ENCODE peak calls at places on chromosomes 11 and 22, in eight cellular contexts. One of them, this sample, is unnamed.

GRCh38 chr11:85086511-85087284 is 540.4 kb downstream of the DLG2 start:
- DNase-seq in activated CD4-positive, alpha-beta T cell treated with anti-CD3 and anti-CD28 coated beads, Interleukin-2, amount 50 U/mL, for 24 hours: no peak
- DNase-seq in H7: no peak
- DNase-seq in occipital lobe: no peak
- DNase-seq in T-helper 2 cell: no peak
- DNase-seq in ACHN: no peak
- DNase-seq in activated naive CD4-positive, alpha-beta T cell: no peak
- DNase-seq in stimulated activated CD4-positive, alpha-beta T cell treated with anti-CD3 and anti-CD28 coated beads, Interleukin-2, amount 100 ng/mL, for 24 hours: no peak
- DNase-seq in this sample: no peak

GRCh38 chr11:1759151-1759850 is 4.4 kb downstream of the CTSD start:
- DNase-seq in activated CD4-positive, alpha-beta T cell treated with anti-CD3 and anti-CD28 coated beads, Interleukin-2, amount 50 U/mL, for 24 hours: no peak
- DNase-seq in H7: peak; percentile 49
- DNase-seq in occipital lobe: no peak
- DNase-seq in T-helper 2 cell: no peak
- DNase-seq in ACHN: no peak
- DNase-seq in activated naive CD4-positive, alpha-beta T cell: no peak
- DNase-seq in stimulated activated CD4-positive, alpha-beta T cell treated with anti-CD3 and anti-CD28 coated beads, Interleukin-2, amount 100 ng/mL, for 24 hours: no peak
- DNase-seq in this sample: no peak

GRCh38 chr22:17113600-17113999 is 7.6 kb downstream of the TMEM121B start:
- DNase-seq in activated CD4-positive, alpha-beta T cell treated with anti-CD3 and anti-CD28 coated beads, Interleukin-2, amount 50 U/mL, for 24 hours: no peak
- DNase-seq in H7: peak; percentile 27
- DNase-seq in occipital lobe: no peak
- DNase-seq in T-helper 2 cell: no peak
- DNase-seq in ACHN: no peak
- DNase-seq in activated naive CD4-positive, alpha-beta T cell: no peak
- DNase-seq in stimulated activated CD4-positive, alpha-beta T cell treated with anti-CD3 and anti-CD28 coated beads, Interleukin-2, amount 100 ng/mL, for 24 hours: no peak
- DNase-seq in this sample: no peak

GRCh38 chr11:17839973-17840611 is 105.5 kb downstream of the KCNC1 start:
- DNase-seq in activated CD4-positive, alpha-beta T cell treated with anti-CD3 and anti-CD28 coated beads, Interleukin-2, amount 50 U/mL, for 24 hours: no peak
- DNase-seq in H7: no peak
- DNase-seq in occipital lobe: no peak
- DNase-seq in T-helper 2 cell: peak; percentile 18
- DNase-seq in ACHN: no peak
- DNase-seq in activated naive CD4-positive, alpha-beta T cell: no peak
- DNase-seq in stimulated activated CD4-positive, alpha-beta T cell treated with anti-CD3 and anti-CD28 coated beads, Interleukin-2, amount 100 ng/mL, for 24 hours: no peak
- DNase-seq in this sample: no peak

GRCh38 chr11:134376150-134376921 is 35.7 kb downstream of the B3GAT1 start:
- DNase-seq in activated CD4-positive, alpha-beta T cell treated with anti-CD3 and anti-CD28 coated beads, Interleukin-2, amount 50 U/mL, for 24 hours: no peak
- DNase-seq in H7: peak; percentile 83
- DNase-seq in occipital lobe: no peak
- DNase-seq in T-helper 2 cell: no peak
- DNase-seq in ACHN: no peak
- DNase-seq in activated naive CD4-positive, alpha-beta T cell: no peak
- DNase-seq in stimulated activated CD4-positive, alpha-beta T cell treated with anti-CD3 and anti-CD28 coated beads, Interleukin-2, amount 100 ng/mL, for 24 hours: no peak
- DNase-seq in this sample: no peak

GRCh38 chr22:46881373-46882118 is 119.1 kb downstream of the TBC1D22A start:
- DNase-seq in activated CD4-positive, alpha-beta T cell treated with anti-CD3 and anti-CD28 coated beads, Interleukin-2, amount 50 U/mL, for 24 hours: no peak
- DNase-seq in H7: no peak
- DNase-seq in occipital lobe: no peak
- DNase-seq in T-helper 2 cell: no peak
- DNase-seq in ACHN: peak; percentile 31
- DNase-seq in activated naive CD4-positive, alpha-beta T cell: no peak
- DNase-seq in stimulated activated CD4-positive, alpha-beta T cell treated with anti-CD3 and anti-CD28 coated beads, Interleukin-2, amount 100 ng/mL, for 24 hours: peak; percentile 6
- DNase-seq in this sample: no peak

GRCh38 chr11:17716807-17717206 is 2.6 kb upstream of the MYOD1 start:
- DNase-seq in activated CD4-positive, alpha-beta T cell treated with anti-CD3 and anti-CD28 coated beads, Interleukin-2, amount 50 U/mL, for 24 hours: no peak
- DNase-seq in H7: no peak
- DNase-seq in occipital lobe: no peak
- DNase-seq in T-helper 2 cell: no peak
- DNase-seq in ACHN: no peak
- DNase-seq in activated naive CD4-positive, alpha-beta T cell: no peak
- DNase-seq in stimulated activated CD4-positive, alpha-beta T cell treated with anti-CD3 and anti-CD28 coated beads, Interleukin-2, amount 100 ng/mL, for 24 hours: no peak
- DNase-seq in this sample: no peak

GRCh38 chr11:61113209-61113608 is 10.9 kb downstream of the CD5 start:
- DNase-seq in activated CD4-positive, alpha-beta T cell treated with anti-CD3 and anti-CD28 coated beads, Interleukin-2, amount 50 U/mL, for 24 hours: no peak
- DNase-seq in H7: no peak
- DNase-seq in occipital lobe: no peak
- DNase-seq in T-helper 2 cell: no peak
- DNase-seq in ACHN: no peak
- DNase-seq in activated naive CD4-positive, alpha-beta T cell: no peak
- DNase-seq in stimulated activated CD4-positive, alpha-beta T cell treated with anti-CD3 and anti-CD28 coated beads, Interleukin-2, amount 100 ng/mL, for 24 hours: no peak
- DNase-seq in this sample: no peak

GRCh38 chr22:26604368-26604767 is 13.5 kb downstream of the CRYBB1 start:
- DNase-seq in activated CD4-positive, alpha-beta T cell treated with anti-CD3 and anti-CD28 coated beads, Interleukin-2, amount 50 U/mL, for 24 hours: no peak
- DNase-seq in H7: no peak
- DNase-seq in occipital lobe: no peak
- DNase-seq in T-helper 2 cell: no peak
- DNase-seq in ACHN: no peak
- DNase-seq in activated naive CD4-positive, alpha-beta T cell: no peak
- DNase-seq in stimulated activated CD4-positive, alpha-beta T cell treated with anti-CD3 and anti-CD28 coated beads, Interleukin-2, amount 100 ng/mL, for 24 hours: no peak
- DNase-seq in this sample: no peak

GRCh38 chr22:39090426-39091064 is 6.5 kb upstream of the APOBEC3H start:
- DNase-seq in activated CD4-positive, alpha-beta T cell treated with anti-CD3 and anti-CD28 coated beads, Interleukin-2, amount 50 U/mL, for 24 hours: peak; percentile 49
- DNase-seq in H7: peak; percentile 37
- DNase-seq in occipital lobe: no peak
- DNase-seq in T-helper 2 cell: peak; percentile 99
- DNase-seq in ACHN: no peak
- DNase-seq in activated naive CD4-positive, alpha-beta T cell: peak; percentile 69
- DNase-seq in stimulated activated CD4-positive, alpha-beta T cell treated with anti-CD3 and anti-CD28 coated beads, Interleukin-2, amount 100 ng/mL, for 24 hours: peak; percentile 73
- DNase-seq in this sample: no peak

GRCh38 chr11:81979444-81979843 is 754.2 kb downstream of the FAM181B start:
- DNase-seq in activated CD4-positive, alpha-beta T cell treated with anti-CD3 and anti-CD28 coated beads, Interleukin-2, amount 50 U/mL, for 24 hours: no peak
- DNase-seq in H7: no peak
- DNase-seq in occipital lobe: no peak
- DNase-seq in T-helper 2 cell: no peak
- DNase-seq in ACHN: no peak
- DNase-seq in activated naive CD4-positive, alpha-beta T cell: no peak
- DNase-seq in stimulated activated CD4-positive, alpha-beta T cell treated with anti-CD3 and anti-CD28 coated beads, Interleukin-2, amount 100 ng/mL, for 24 hours: no peak
- DNase-seq in this sample: no peak

GRCh38 chr22:33793464-33793863 is 126.8 kb downstream of the LARGE1 start:
- DNase-seq in activated CD4-positive, alpha-beta T cell treated with anti-CD3 and anti-CD28 coated beads, Interleukin-2, amount 50 U/mL, for 24 hours: no peak
- DNase-seq in H7: no peak
- DNase-seq in occipital lobe: peak; percentile 4
- DNase-seq in T-helper 2 cell: no peak
- DNase-seq in ACHN: no peak
- DNase-seq in activated naive CD4-positive, alpha-beta T cell: no peak
- DNase-seq in stimulated activated CD4-positive, alpha-beta T cell treated with anti-CD3 and anti-CD28 coated beads, Interleukin-2, amount 100 ng/mL, for 24 hours: no peak
- DNase-seq in this sample: no peak

GRCh38 chr22:21673534-21674321 is 7.9 kb downstream of the PPIL2 start:
- DNase-seq in activated CD4-positive, alpha-beta T cell treated with anti-CD3 and anti-CD28 coated beads, Interleukin-2, amount 50 U/mL, for 24 hours: no peak
- DNase-seq in H7: no peak
- DNase-seq in occipital lobe: no peak
- DNase-seq in T-helper 2 cell: no peak
- DNase-seq in ACHN: no peak
- DNase-seq in activated naive CD4-positive, alpha-beta T cell: no peak
- DNase-seq in stimulated activated CD4-positive, alpha-beta T cell treated with anti-CD3 and anti-CD28 coated beads, Interleukin-2, amount 100 ng/mL, for 24 hours: no peak
- DNase-seq in this sample: no peak

GRCh38 chr11:65419773-65420481 is 2.7 kb upstream of the NEAT1 start:
- DNase-seq in activated CD4-positive, alpha-beta T cell treated with anti-CD3 and anti-CD28 coated beads, Interleukin-2, amount 50 U/mL, for 24 hours: no peak
- DNase-seq in H7: peak; percentile 78
- DNase-seq in occipital lobe: peak; percentile 79
- DNase-seq in T-helper 2 cell: peak; percentile 89
- DNase-seq in ACHN: peak; percentile 82
- DNase-seq in activated naive CD4-positive, alpha-beta T cell: peak; percentile 14
- DNase-seq in stimulated activated CD4-positive, alpha-beta T cell treated with anti-CD3 and anti-CD28 coated beads, Interleukin-2, amount 100 ng/mL, for 24 hours: peak; percentile 75
- DNase-seq in this sample: peak; percentile 69

GRCh38 chr22:28398987-28399386 is 280.7 kb downstream of the TTC28 start:
- DNase-seq in activated CD4-positive, alpha-beta T cell treated with anti-CD3 and anti-CD28 coated beads, Interleukin-2, amount 50 U/mL, for 24 hours: no peak
- DNase-seq in H7: no peak
- DNase-seq in occipital lobe: no peak
- DNase-seq in T-helper 2 cell: no peak
- DNase-seq in ACHN: no peak
- DNase-seq in activated naive CD4-positive, alpha-beta T cell: no peak
- DNase-seq in stimulated activated CD4-positive, alpha-beta T cell treated with anti-CD3 and anti-CD28 coated beads, Interleukin-2, amount 100 ng/mL, for 24 hours: no peak
- DNase-seq in this sample: no peak

GRCh38 chr11:116374085-116374484 is 398.7 kb downstream of the BUD13 start:
- DNase-seq in activated CD4-positive, alpha-beta T cell treated with anti-CD3 and anti-CD28 coated beads, Interleukin-2, amount 50 U/mL, for 24 hours: no peak
- DNase-seq in H7: no peak
- DNase-seq in occipital lobe: no peak
- DNase-seq in T-helper 2 cell: no peak
- DNase-seq in ACHN: no peak
- DNase-seq in activated naive CD4-positive, alpha-beta T cell: no peak
- DNase-seq in stimulated activated CD4-positive, alpha-beta T cell treated with anti-CD3 and anti-CD28 coated beads, Interleukin-2, amount 100 ng/mL, for 24 hours: no peak
- DNase-seq in this sample: no peak

GRCh38 chr11:46918087-46918751 is at the start of gene LRP4:
- DNase-seq in activated CD4-positive, alpha-beta T cell treated with anti-CD3 and anti-CD28 coated beads, Interleukin-2, amount 50 U/mL, for 24 hours: no peak
- DNase-seq in H7: peak; percentile 97
- DNase-seq in occipital lobe: no peak
- DNase-seq in T-helper 2 cell: peak; percentile 23
- DNase-seq in ACHN: peak; percentile 46
- DNase-seq in activated naive CD4-positive, alpha-beta T cell: no peak
- DNase-seq in stimulated activated CD4-positive, alpha-beta T cell treated with anti-CD3 and anti-CD28 coated beads, Interleukin-2, amount 100 ng/mL, for 24 hours: peak; percentile 61
- DNase-seq in this sample: no peak

GRCh38 chr22:35717572-35717971 is at the start of gene APOL5:
- DNase-seq in activated CD4-positive, alpha-beta T cell treated with anti-CD3 and anti-CD28 coated beads, Interleukin-2, amount 50 U/mL, for 24 hours: no peak
- DNase-seq in H7: no peak
- DNase-seq in occipital lobe: no peak
- DNase-seq in T-helper 2 cell: no peak
- DNase-seq in ACHN: no peak
- DNase-seq in activated naive CD4-positive, alpha-beta T cell: no peak
- DNase-seq in stimulated activated CD4-positive, alpha-beta T cell treated with anti-CD3 and anti-CD28 coated beads, Interleukin-2, amount 100 ng/mL, for 24 hours: no peak
- DNase-seq in this sample: no peak

GRCh38 chr11:3217751-3218482 is 696 bp downstream of the MRGPRG start:
- DNase-seq in activated CD4-positive, alpha-beta T cell treated with anti-CD3 and anti-CD28 coated beads, Interleukin-2, amount 50 U/mL, for 24 hours: no peak
- DNase-seq in H7: peak; percentile 63
- DNase-seq in occipital lobe: no peak
- DNase-seq in T-helper 2 cell: no peak
- DNase-seq in ACHN: no peak
- DNase-seq in activated naive CD4-positive, alpha-beta T cell: no peak
- DNase-seq in stimulated activated CD4-positive, alpha-beta T cell treated with anti-CD3 and anti-CD28 coated beads, Interleukin-2, amount 100 ng/mL, for 24 hours: no peak
- DNase-seq in this sample: no peak

GRCh38 chr11:45816614-45817013 is 11.7 kb downstream of the SLC35C1 start:
- DNase-seq in activated CD4-positive, alpha-beta T cell treated with anti-CD3 and anti-CD28 coated beads, Interleukin-2, amount 50 U/mL, for 24 hours: no peak
- DNase-seq in H7: peak; percentile 87
- DNase-seq in occipital lobe: no peak
- DNase-seq in T-helper 2 cell: no peak
- DNase-seq in ACHN: no peak
- DNase-seq in activated naive CD4-positive, alpha-beta T cell: no peak
- DNase-seq in stimulated activated CD4-positive, alpha-beta T cell treated with anti-CD3 and anti-CD28 coated beads, Interleukin-2, amount 100 ng/mL, for 24 hours: no peak
- DNase-seq in this sample: no peak

GRCh38 chr11:73306069-73306468 is 2.0 kb upstream of the ARHGEF17 start:
- DNase-seq in activated CD4-positive, alpha-beta T cell treated with anti-CD3 and anti-CD28 coated beads, Interleukin-2, amount 50 U/mL, for 24 hours: no peak
- DNase-seq in H7: peak; percentile 67
- DNase-seq in occipital lobe: no peak
- DNase-seq in T-helper 2 cell: no peak
- DNase-seq in ACHN: no peak
- DNase-seq in activated naive CD4-positive, alpha-beta T cell: no peak
- DNase-seq in stimulated activated CD4-positive, alpha-beta T cell treated with anti-CD3 and anti-CD28 coated beads, Interleukin-2, amount 100 ng/mL, for 24 hours: no peak
- DNase-seq in this sample: no peak

GRCh38 chr11:116697011-116697410 is 75.8 kb downstream of the BUD13 start:
- DNase-seq in activated CD4-positive, alpha-beta T cell treated with anti-CD3 and anti-CD28 coated beads, Interleukin-2, amount 50 U/mL, for 24 hours: no peak
- DNase-seq in H7: no peak
- DNase-seq in occipital lobe: no peak
- DNase-seq in T-helper 2 cell: no peak
- DNase-seq in ACHN: no peak
- DNase-seq in activated naive CD4-positive, alpha-beta T cell: no peak
- DNase-seq in stimulated activated CD4-positive, alpha-beta T cell treated with anti-CD3 and anti-CD28 coated beads, Interleukin-2, amount 100 ng/mL, for 24 hours: no peak
- DNase-seq in this sample: no peak

GRCh38 chr11:128345316-128345715 is 242.0 kb downstream of the ETS1 start:
- DNase-seq in activated CD4-positive, alpha-beta T cell treated with anti-CD3 and anti-CD28 coated beads, Interleukin-2, amount 50 U/mL, for 24 hours: no peak
- DNase-seq in H7: no peak
- DNase-seq in occipital lobe: no peak
- DNase-seq in T-helper 2 cell: peak; percentile 82
- DNase-seq in ACHN: no peak
- DNase-seq in activated naive CD4-positive, alpha-beta T cell: no peak
- DNase-seq in stimulated activated CD4-positive, alpha-beta T cell treated with anti-CD3 and anti-CD28 coated beads, Interleukin-2, amount 100 ng/mL, for 24 hours: no peak
- DNase-seq in this sample: no peak

GRCh38 chr11:69801513-69802335 is 17.5 kb downstream of the FGF3 start:
- DNase-seq in activated CD4-positive, alpha-beta T cell treated with anti-CD3 and anti-CD28 coated beads, Interleukin-2, amount 50 U/mL, for 24 hours: peak; percentile 20
- DNase-seq in H7: peak; percentile 94
- DNase-seq in occipital lobe: no peak
- DNase-seq in T-helper 2 cell: no peak
- DNase-seq in ACHN: peak; percentile 9
- DNase-seq in activated naive CD4-positive, alpha-beta T cell: no peak
- DNase-seq in stimulated activated CD4-positive, alpha-beta T cell treated with anti-CD3 and anti-CD28 coated beads, Interleukin-2, amount 100 ng/mL, for 24 hours: peak; percentile 48
- DNase-seq in this sample: no peak

GRCh38 chr11:96014234-96014633 is 90.3 kb upstream of the MTMR2 start:
- DNase-seq in activated CD4-positive, alpha-beta T cell treated with anti-CD3 and anti-CD28 coated beads, Interleukin-2, amount 50 U/mL, for 24 hours: peak; percentile 40
- DNase-seq in H7: peak; percentile 13
- DNase-seq in occipital lobe: no peak
- DNase-seq in T-helper 2 cell: peak; percentile 86
- DNase-seq in ACHN: peak; percentile 40
- DNase-seq in activated naive CD4-positive, alpha-beta T cell: no peak
- DNase-seq in stimulated activated CD4-positive, alpha-beta T cell treated with anti-CD3 and anti-CD28 coated beads, Interleukin-2, amount 100 ng/mL, for 24 hours: peak; percentile 27
- DNase-seq in this sample: no peak

GRCh38 chr22:25766418-25766817 is 24.4 kb downstream of the MYO18B start:
- DNase-seq in activated CD4-positive, alpha-beta T cell treated with anti-CD3 and anti-CD28 coated beads, Interleukin-2, amount 50 U/mL, for 24 hours: no peak
- DNase-seq in H7: no peak
- DNase-seq in occipital lobe: no peak
- DNase-seq in T-helper 2 cell: no peak
- DNase-seq in ACHN: no peak
- DNase-seq in activated naive CD4-positive, alpha-beta T cell: no peak
- DNase-seq in stimulated activated CD4-positive, alpha-beta T cell treated with anti-CD3 and anti-CD28 coated beads, Interleukin-2, amount 100 ng/mL, for 24 hours: no peak
- DNase-seq in this sample: no peak

GRCh38 chr11:133072858-133073582 is 459.3 kb downstream of the OPCML start:
- DNase-seq in activated CD4-positive, alpha-beta T cell treated with anti-CD3 and anti-CD28 coated beads, Interleukin-2, amount 50 U/mL, for 24 hours: no peak
- DNase-seq in H7: no peak
- DNase-seq in occipital lobe: no peak
- DNase-seq in T-helper 2 cell: no peak
- DNase-seq in ACHN: no peak
- DNase-seq in activated naive CD4-positive, alpha-beta T cell: no peak
- DNase-seq in stimulated activated CD4-positive, alpha-beta T cell treated with anti-CD3 and anti-CD28 coated beads, Interleukin-2, amount 100 ng/mL, for 24 hours: no peak
- DNase-seq in this sample: no peak

GRCh38 chr11:77195071-77195705 is 67.1 kb downstream of the MYO7A start:
- DNase-seq in activated CD4-positive, alpha-beta T cell treated with anti-CD3 and anti-CD28 coated beads, Interleukin-2, amount 50 U/mL, for 24 hours: no peak
- DNase-seq in H7: no peak
- DNase-seq in occipital lobe: no peak
- DNase-seq in T-helper 2 cell: no peak
- DNase-seq in ACHN: no peak
- DNase-seq in activated naive CD4-positive, alpha-beta T cell: no peak
- DNase-seq in stimulated activated CD4-positive, alpha-beta T cell treated with anti-CD3 and anti-CD28 coated beads, Interleukin-2, amount 100 ng/mL, for 24 hours: no peak
- DNase-seq in this sample: no peak

GRCh38 chr11:8111636-8112035 is 30.6 kb downstream of the TUB start:
- DNase-seq in activated CD4-positive, alpha-beta T cell treated with anti-CD3 and anti-CD28 coated beads, Interleukin-2, amount 50 U/mL, for 24 hours: no peak
- DNase-seq in H7: no peak
- DNase-seq in occipital lobe: no peak
- DNase-seq in T-helper 2 cell: no peak
- DNase-seq in ACHN: no peak
- DNase-seq in activated naive CD4-positive, alpha-beta T cell: no peak
- DNase-seq in stimulated activated CD4-positive, alpha-beta T cell treated with anti-CD3 and anti-CD28 coated beads, Interleukin-2, amount 100 ng/mL, for 24 hours: no peak
- DNase-seq in this sample: no peak

GRCh38 chr11:64103377-64103985 is 62.4 kb downstream of the MACROD1 start:
- DNase-seq in activated CD4-positive, alpha-beta T cell treated with anti-CD3 and anti-CD28 coated beads, Interleukin-2, amount 50 U/mL, for 24 hours: no peak
- DNase-seq in H7: no peak
- DNase-seq in occipital lobe: no peak
- DNase-seq in T-helper 2 cell: no peak
- DNase-seq in ACHN: no peak
- DNase-seq in activated naive CD4-positive, alpha-beta T cell: no peak
- DNase-seq in stimulated activated CD4-positive, alpha-beta T cell treated with anti-CD3 and anti-CD28 coated beads, Interleukin-2, amount 100 ng/mL, for 24 hours: no peak
- DNase-seq in this sample: no peak

GRCh38 chr11:3121416-3121815 is 43.7 kb downstream of the OSBPL5 start:
- DNase-seq in activated CD4-positive, alpha-beta T cell treated with anti-CD3 and anti-CD28 coated beads, Interleukin-2, amount 50 U/mL, for 24 hours: no peak
- DNase-seq in H7: peak; percentile 13
- DNase-seq in occipital lobe: no peak
- DNase-seq in T-helper 2 cell: no peak
- DNase-seq in ACHN: no peak
- DNase-seq in activated naive CD4-positive, alpha-beta T cell: no peak
- DNase-seq in stimulated activated CD4-positive, alpha-beta T cell treated with anti-CD3 and anti-CD28 coated beads, Interleukin-2, amount 100 ng/mL, for 24 hours: no peak
- DNase-seq in this sample: no peak

GRCh38 chr11:22730319-22730718 is 63.9 kb downstream of the GAS2 start:
- DNase-seq in activated CD4-positive, alpha-beta T cell treated with anti-CD3 and anti-CD28 coated beads, Interleukin-2, amount 50 U/mL, for 24 hours: no peak
- DNase-seq in H7: no peak
- DNase-seq in occipital lobe: no peak
- DNase-seq in T-helper 2 cell: peak; percentile 3
- DNase-seq in ACHN: peak; percentile 27
- DNase-seq in activated naive CD4-positive, alpha-beta T cell: no peak
- DNase-seq in stimulated activated CD4-positive, alpha-beta T cell treated with anti-CD3 and anti-CD28 coated beads, Interleukin-2, amount 100 ng/mL, for 24 hours: no peak
- DNase-seq in this sample: no peak

GRCh38 chr22:39728236-39728860 is 157.8 kb downstream of the CACNA1I start:
- DNase-seq in activated CD4-positive, alpha-beta T cell treated with anti-CD3 and anti-CD28 coated beads, Interleukin-2, amount 50 U/mL, for 24 hours: no peak
- DNase-seq in H7: no peak
- DNase-seq in occipital lobe: no peak
- DNase-seq in T-helper 2 cell: no peak
- DNase-seq in ACHN: no peak
- DNase-seq in activated naive CD4-positive, alpha-beta T cell: no peak
- DNase-seq in stimulated activated CD4-positive, alpha-beta T cell treated with anti-CD3 and anti-CD28 coated beads, Interleukin-2, amount 100 ng/mL, for 24 hours: no peak
- DNase-seq in this sample: no peak

GRCh38 chr22:38228873-38229740 is 27.3 kb downstream of the MAFF start:
- DNase-seq in activated CD4-positive, alpha-beta T cell treated with anti-CD3 and anti-CD28 coated beads, Interleukin-2, amount 50 U/mL, for 24 hours: no peak
- DNase-seq in H7: no peak
- DNase-seq in occipital lobe: no peak
- DNase-seq in T-helper 2 cell: peak; percentile 18
- DNase-seq in ACHN: no peak
- DNase-seq in activated naive CD4-positive, alpha-beta T cell: no peak
- DNase-seq in stimulated activated CD4-positive, alpha-beta T cell treated with anti-CD3 and anti-CD28 coated beads, Interleukin-2, amount 100 ng/mL, for 24 hours: no peak
- DNase-seq in this sample: no peak